ENCODE peak calls at places on chromosomes 6 and 20, in six cellular contexts. X is left lung, U is NB4, N is cardiac fibroblast, C is uterus, H is A549. V is an unnamed sample.

GRCh38 chr6:136174510-136174909 is 75.6 kb downstream of the MTFR2 start:
- DNase-seq in X (no peak), U (no peak), N (no peak), C (no peak), H (no peak), V (no peak)

GRCh38 chr6:56752009-56752408 is 109.3 kb upstream of the DST start:
- DNase-seq in X (no peak), U (no peak), N (peak; percentile 81), C (no peak), H (no peak), V (no peak)

GRCh38 chr6:157461000-157461915 is 80.3 kb downstream of the ZDHHC14 start:
- DNase-seq in X (no peak), U (no peak), N (peak; percentile 75), C (no peak), H (no peak), V (peak; percentile 46)

GRCh38 chr20:25308083-25308491 is 60.2 kb downstream of the PYGB start:
- DNase-seq in X (peak; percentile 72), U (peak; percentile 47), N (no peak), C (no peak), H (no peak), V (no peak)

GRCh38 chr20:44963325-44964215 is 2.7 kb upstream of the STK4 start:
- DNase-seq in X (no peak), U (no peak), N (no peak), C (no peak), H (no peak), V (no peak)

GRCh38 chr6:38350882-38351281 is 288.8 kb downstream of the BTBD9 start:
- DNase-seq in X (no peak), U (no peak), N (peak; percentile 44), C (peak; percentile 30), H (no peak), V (no peak)

GRCh38 chr6:155400022-155400965 is 55.3 kb downstream of the NOX3 start:
- DNase-seq in X (no peak), U (peak; percentile 27), N (peak; percentile 9), C (no peak), H (no peak), V (no peak)

GRCh38 chr20:10466855-10467254 is 31.8 kb downstream of the SLX4IP start:
- DNase-seq in X (no peak), U (no peak), N (no peak), C (no peak), H (no peak), V (no peak)

GRCh38 chr20:37913563-37914366 is 10.8 kb downstream of the VSTM2L start:
- DNase-seq in X (no peak), U (no peak), N (no peak), C (no peak), H (no peak), V (no peak)

GRCh38 chr6:41678511-41679084 is 40.3 kb downstream of the MDFI start:
- DNase-seq in X (no peak), U (no peak), N (no peak), C (no peak), H (no peak), V (no peak)

GRCh38 chr6:45661667-45662066 is 283.9 kb upstream of the SUPT3H start:
- DNase-seq in X (no peak), U (no peak), N (peak; percentile 89), C (no peak), H (no peak), V (no peak)

GRCh38 chr20:56985286-56985685 is 281.2 kb downstream of the BMP7 start:
- DNase-seq in X (no peak), U (no peak), N (no peak), C (no peak), H (no peak), V (no peak)

GRCh38 chr6:79601020-79601609 is 30.0 kb upstream of the SH3BGRL2 start:
- DNase-seq in X (no peak), U (no peak), N (peak; percentile 69), C (no peak), H (peak; percentile 14), V (no peak)

GRCh38 chr6:142463988-142464387 is 162.2 kb downstream of the ADGRG6 start:
- DNase-seq in X (no peak), U (no peak), N (no peak), C (no peak), H (no peak), V (no peak)

GRCh38 chr6:142457638-142458406 is 156.0 kb downstream of the ADGRG6 start:
- DNase-seq in X (no peak), U (no peak), N (no peak), C (no peak), H (no peak), V (no peak)

GRCh38 chr6:142458857-142459256 is 157.1 kb downstream of the ADGRG6 start:
- DNase-seq in X (no peak), U (no peak), N (no peak), C (no peak), H (no peak), V (no peak)

GRCh38 chr6:142459267-142459666 is 157.5 kb downstream of the ADGRG6 start:
- DNase-seq in X (no peak), U (no peak), N (peak; percentile 33), C (no peak), H (no peak), V (no peak)

GRCh38 chr6:142462260-142462659 is 160.5 kb downstream of the ADGRG6 start:
- DNase-seq in X (no peak), U (no peak), N (no peak), C (no peak), H (no peak), V (no peak)
- TF ChIP-seq CTCF in X (no peak), U (peak; percentile 34), N (peak; percentile 11), C (no peak), H (no peak), V (no peak)

GRCh38 chr6:71419954-71420692 is 131.5 kb downstream of the OGFRL1 start:
- DNase-seq in X (peak; percentile 84), U (no peak), N (peak; percentile 41), C (peak; percentile 21), H (no peak), V (no peak)
- TF ChIP-seq CTCF in X (peak; percentile 13), U (no peak), N (no peak), C (no peak), H (peak; percentile 17), V (no peak)

GRCh38 chr20:23509580-23509913 is 18.6 kb downstream of the CST8 start:
- DNase-seq in X (no peak), U (no peak), N (no peak), C (no peak), H (no peak), V (no peak)

GRCh38 chr20:23508896-23509579 is 18.1 kb downstream of the CST8 start:
- DNase-seq in X (no peak), U (no peak), N (no peak), C (no peak), H (no peak), V (no peak)

GRCh38 chr20:23510000-23510590 is 19.2 kb downstream of the CST8 start:
- DNase-seq in X (peak; percentile 61), U (no peak), N (no peak), C (no peak), H (no peak), V (no peak)

GRCh38 chr20:23508449-23508848 is 17.5 kb downstream of the CST8 start:
- DNase-seq in X (no peak), U (no peak), N (no peak), C (no peak), H (no peak), V (no peak)

GRCh38 chr20:23507346-23507745 is 16.4 kb downstream of the CST8 start:
- DNase-seq in X (no peak), U (no peak), N (no peak), C (no peak), H (no peak), V (no peak)
- TF ChIP-seq CTCF in X (no peak), U (no peak), N (no peak), C (no peak), H (no peak), V (no peak)

GRCh38 chr6:26045046-26045938 is 41.9 kb upstream of the HFE start:
- DNase-seq in X (peak; percentile 82), U (peak; percentile 98), N (peak; percentile 97), C (peak; percentile 93), H (peak; percentile 55), V (peak; percentile 64)
- TF ChIP-seq CTCF in X (no peak), U (no peak), N (peak; percentile 16), C (no peak), H (no peak), V (no peak)

DNA sequence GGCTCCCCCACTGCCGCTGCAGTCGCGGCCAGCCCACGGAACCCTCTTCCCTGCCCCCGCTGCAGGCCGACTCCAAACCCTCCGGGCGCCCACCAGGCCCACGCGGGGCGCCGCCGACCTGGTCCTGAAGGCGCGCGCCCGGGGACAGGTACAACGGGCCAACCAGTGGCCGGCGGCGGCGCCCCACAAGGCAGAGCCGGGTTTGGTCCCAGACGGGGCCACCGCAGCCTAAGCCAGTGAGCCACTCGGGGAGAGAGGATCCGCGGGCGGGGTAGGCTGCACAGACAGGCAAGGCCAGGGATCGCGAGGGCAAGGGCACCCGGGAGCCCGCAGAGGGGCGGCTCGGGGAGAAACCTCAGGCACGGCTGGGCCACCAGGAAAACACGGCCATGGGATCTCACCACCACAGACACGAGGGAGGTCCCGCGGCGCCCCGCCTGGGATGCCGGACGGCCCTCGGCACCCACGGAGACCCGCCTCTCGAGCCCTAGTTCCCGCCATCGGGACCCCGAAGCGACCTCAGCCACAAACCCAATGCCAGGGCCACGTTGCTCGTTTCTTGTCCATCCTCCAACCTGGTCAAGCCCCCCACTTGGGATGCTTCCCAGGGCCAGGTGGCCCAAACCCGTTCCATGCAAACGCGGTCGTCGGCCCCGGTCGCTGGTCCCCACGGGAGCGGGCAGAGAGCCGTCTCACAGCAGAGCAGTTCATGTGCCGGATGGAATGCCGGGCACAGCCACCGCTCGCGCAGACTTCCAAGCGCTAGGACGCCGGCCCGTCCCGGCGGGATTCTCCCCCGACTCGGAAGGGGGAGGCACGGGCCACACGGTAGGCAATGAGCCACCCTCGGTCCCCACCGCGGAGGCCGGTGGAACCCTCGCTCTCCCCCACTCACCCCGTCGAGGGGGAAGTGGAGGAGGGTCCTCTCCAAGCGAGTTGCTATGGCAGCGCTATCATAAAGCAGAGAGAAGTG is 1956.6 kb upstream of the DEFB115 start:
- DNase-seq in X (no peak), U (no peak), N (no peak), C (no peak), H (no peak), V (no peak)
- TF ChIP-seq CTCF in X (no peak), U (no peak), N (no peak), C (no peak), H (no peak), V (no peak)

GRCh38 chr6:159541296-159541695 is 151.7 kb downstream of the SOD2 start:
- DNase-seq in X (no peak), U (no peak), N (no peak), C (no peak), H (no peak), V (no peak)

GRCh38 chr6:159540883-159541282 is 152.2 kb downstream of the SOD2 start:
- DNase-seq in X (no peak), U (no peak), N (no peak), C (no peak), H (no peak), V (no peak)

GRCh38 chr6:159535629-159536028 is 157.4 kb downstream of the SOD2 start:
- DNase-seq in X (no peak), U (no peak), N (no peak), C (no peak), H (no peak), V (no peak)

GRCh38 chr6:159540152-159540551 is 152.9 kb downstream of the SOD2 start:
- DNase-seq in X (no peak), U (peak; percentile 54), N (no peak), C (no peak), H (no peak), V (no peak)
- TF ChIP-seq CTCF in X (no peak), U (peak; percentile 78), N (peak; percentile 14), C (no peak), H (no peak), V (no peak)

GRCh38 chr20:31440012-31440659 is at the start of gene DEFB123:
- DNase-seq in X (no peak), U (peak; percentile 11), N (no peak), C (no peak), H (no peak), V (no peak)
- TF ChIP-seq CTCF in X (no peak), U (peak; percentile 47), N (peak; percentile 32), C (no peak), H (peak; percentile 24), V (no peak)